ENCODE peak calls at places on chromosomes 13 and 19, in four cellular contexts. T, U, D and E are unnamed samples.

GRCh38 chr19:34667349-34668076 is 9.4 kb downstream of the SCGB2B2 start:
- DNase-seq in U (no peak), T (peak), D (no peak), E (no peak)

GRCh38 chr19:12163841-12164240 is 945 bp downstream of the ZNF136 start:
- DNase-seq in T (peak), D (peak), U (no peak), E (no peak)

GRCh38 chr13:99984134-99984462 is 2.5 kb downstream of the ZIC2 start:
- DNase-seq in T (no peak), U (no peak), D (peak), E (no peak)

GRCh38 chr13:101757446-101758039 is 305.1 kb downstream of the ITGBL1 start:
- DNase-seq in D (peak), U (no peak), T (no peak), E (peak)

GRCh38 chr19:56071151-56071550 is 49.9 kb downstream of the ZNF787 start:
- DNase-seq in T (peak), U (no peak), D (peak), E (no peak)

GRCh38 chr19:38545596-38545995 is 72.2 kb downstream of the MAP4K1 start:
- DNase-seq in T (no peak), U (no peak), D (no peak), E (no peak)

GRCh38 chr19:50565984-50566903 is 2.0 kb downstream of the LRRC4B start:
- DNase-seq in U (no peak), D (no peak), T (no peak), E (no peak)

GRCh38 chr13:100234524-100235136 is 145.7 kb downstream of the PCCA start:
- DNase-seq in U (no peak), D (no peak), T (no peak), E (peak)

GRCh38 chr19:10863107-10863700 is 8.1 kb upstream of the CARM1 start:
- DNase-seq in U (no peak), D (no peak), T (peak), E (no peak)

GRCh38 chr13:32234914-32235313 is 80.2 kb downstream of the ZAR1L start:
- DNase-seq in U (no peak), T (no peak), D (no peak), E (no peak)

GRCh38 chr13:27516103-27516502 is 65.7 kb upstream of the MTIF3 start:
- DNase-seq in D (no peak), U (no peak), T (no peak), E (no peak)

GRCh38 chr19:2711937-2712205 is 9.3 kb downstream of the DIRAS1 start:
- DNase-seq in D (no peak), T (no peak), U (no peak), E (no peak)

GRCh38 chr19:36142046-36142445 is 2.2 kb downstream of the CAPNS1 start:
- DNase-seq in D (no peak), T (no peak), U (no peak), E (no peak)

GRCh38 chr13:113647351-113648217 is 10.4 kb downstream of the ATP4B start:
- DNase-seq in U (no peak), D (peak), T (no peak), E (peak)

GRCh38 chr13:113650275-113650674 is 7.7 kb downstream of the ATP4B start:
- DNase-seq in U (no peak), T (no peak), D (no peak), E (no peak)

GRCh38 chr13:113650731-113651148 is 7.3 kb downstream of the ATP4B start:
- DNase-seq in T (no peak), D (no peak), U (no peak), E (no peak)

GRCh38 chr13:113648218-113648615 is 9.8 kb downstream of the ATP4B start:
- DNase-seq in U (no peak), D (no peak), T (no peak), E (no peak)

GRCh38 chr13:113649212-113649611 is 8.8 kb downstream of the ATP4B start:
- DNase-seq in T (no peak), U (no peak), D (no peak), E (no peak)
- TF ChIP-seq RFX5 in T (no peak), U (no peak), D (no peak), E (no peak)

DNA sequence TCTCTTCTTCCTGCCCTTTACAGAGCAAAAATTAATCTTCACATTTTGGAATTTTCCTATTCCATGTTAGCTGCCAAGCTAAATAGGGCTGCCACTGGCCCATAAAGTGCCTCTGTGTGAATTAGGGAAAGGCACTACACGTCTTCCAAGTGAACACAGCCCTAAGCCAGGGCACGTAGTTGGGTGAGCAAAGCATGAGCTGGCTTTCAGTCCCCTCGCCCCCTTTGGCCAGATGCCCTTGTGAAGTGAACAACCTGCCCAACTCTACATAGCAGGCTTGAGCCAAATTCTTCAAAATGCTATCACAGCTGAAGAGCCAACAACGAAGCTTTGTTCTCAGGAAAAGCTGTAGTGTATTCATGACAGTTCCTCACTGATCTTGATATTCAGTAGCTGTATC is 213.1 kb downstream of the OXGR1 start:
- DNase-seq in U (no peak), D (no peak), T (no peak), E (no peak)
- TF ChIP-seq RFX5 in U (no peak), D (no peak), T (no peak), E (no peak)

GRCh38 chr13:87536499-87536898 is 134.7 kb upstream of the SLITRK5 start:
- DNase-seq in T (no peak), D (no peak), U (no peak), E (no peak)
- TF ChIP-seq RFX5 in T (no peak), D (no peak), U (no peak), E (no peak)

DNA sequence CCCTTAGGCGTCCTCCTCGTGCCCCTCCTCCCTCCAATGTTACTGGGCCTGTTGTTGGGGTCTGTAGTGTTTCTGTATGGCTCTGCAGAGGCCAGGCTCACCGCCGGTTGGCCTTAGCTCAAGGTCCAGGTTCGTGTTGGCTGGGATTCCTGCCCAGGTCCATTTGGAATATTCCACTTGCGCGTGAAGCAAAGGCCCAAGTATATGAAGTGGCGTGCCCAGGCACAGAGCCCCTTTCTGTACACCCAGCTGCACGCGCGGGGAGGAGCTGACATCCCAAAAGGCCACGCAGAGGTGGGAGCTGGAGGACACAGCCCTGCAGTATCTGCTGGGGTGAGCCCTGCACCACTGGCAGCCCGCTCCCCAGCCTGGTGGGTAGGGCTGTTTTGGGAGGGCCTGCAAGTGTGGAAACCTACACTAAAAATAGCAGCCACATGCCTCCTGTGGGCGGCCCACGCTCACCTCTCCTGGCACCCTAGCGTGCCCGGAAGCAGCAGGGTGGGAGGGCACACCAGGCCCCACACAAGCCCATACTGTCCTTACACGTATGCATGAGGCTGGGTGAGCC is 30.2 kb downstream of the CRTC1 start:
- DNase-seq in D (no peak), T (no peak), U (no peak), E (no peak)
- TF ChIP-seq RFX5 in D (no peak), T (no peak), U (no peak), E (no peak)

DNA sequence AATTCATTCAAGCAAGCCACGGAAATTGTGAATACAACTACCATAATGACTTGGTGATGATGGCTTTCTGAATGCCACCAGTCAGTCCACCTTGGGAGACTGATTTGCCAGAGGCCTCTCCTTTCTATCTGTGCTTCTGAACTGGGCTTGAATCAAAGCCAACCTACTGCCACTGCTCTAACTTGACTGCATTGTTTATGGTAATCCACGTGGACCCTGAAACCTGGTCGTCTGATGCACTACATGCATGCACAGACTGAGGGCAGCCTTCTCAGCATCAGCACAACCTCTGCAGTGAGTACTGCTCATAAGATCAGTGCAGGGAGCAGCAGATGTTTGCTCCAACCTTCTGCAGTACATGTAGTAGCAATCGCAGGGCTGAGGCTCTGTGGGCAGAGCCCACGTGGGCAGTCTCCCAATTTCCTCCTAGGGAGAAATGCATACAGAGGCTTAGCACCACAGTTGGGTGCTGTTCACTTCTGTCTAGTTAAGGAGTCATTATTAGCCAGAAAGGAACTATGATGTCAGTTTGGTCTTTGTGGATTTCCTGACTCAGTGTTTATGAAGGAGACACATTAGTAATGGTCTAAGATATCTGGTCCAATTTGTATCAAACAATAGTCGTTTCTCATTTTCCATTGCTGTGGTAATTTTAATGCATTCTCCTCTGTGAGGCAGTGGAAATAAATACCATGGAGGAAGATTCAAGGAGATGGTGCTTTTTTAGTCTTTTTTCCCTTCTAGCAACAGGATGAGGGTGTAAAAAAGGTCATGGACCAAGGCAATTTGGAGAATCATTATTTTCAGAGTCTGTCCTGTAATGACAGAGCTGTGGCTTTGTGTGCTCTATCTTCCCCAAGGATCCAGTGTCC is 82.5 kb downstream of the AKAP11 start:
- DNase-seq in T (no peak), U (no peak), D (no peak), E (no peak)
- TF ChIP-seq RFX5 in T (no peak), U (no peak), D (no peak), E (no peak)

GRCh38 chr13:20773194-20774080 is at the start of gene EEF1AKMT1:
- DNase-seq in U (peak), T (peak), D (peak), E (peak)
- TF ChIP-seq RFX5 in U (no peak), T (no peak), D (no peak), E (no peak)

GRCh38 chr19:1492474-1493006 is 1.6 kb downstream of the REEP6 start:
- DNase-seq in D (no peak), T (no peak), U (no peak), E (no peak)
- TF ChIP-seq RFX5 in D (no peak), T (no peak), U (no peak), E (no peak)

GRCh38 chr13:64276232-64276631 is 2860.6 kb upstream of the PCDH20 start:
- DNase-seq in D (no peak), U (no peak), T (no peak), E (no peak)
- TF ChIP-seq RFX5 in D (no peak), U (no peak), T (no peak), E (no peak)

DNA sequence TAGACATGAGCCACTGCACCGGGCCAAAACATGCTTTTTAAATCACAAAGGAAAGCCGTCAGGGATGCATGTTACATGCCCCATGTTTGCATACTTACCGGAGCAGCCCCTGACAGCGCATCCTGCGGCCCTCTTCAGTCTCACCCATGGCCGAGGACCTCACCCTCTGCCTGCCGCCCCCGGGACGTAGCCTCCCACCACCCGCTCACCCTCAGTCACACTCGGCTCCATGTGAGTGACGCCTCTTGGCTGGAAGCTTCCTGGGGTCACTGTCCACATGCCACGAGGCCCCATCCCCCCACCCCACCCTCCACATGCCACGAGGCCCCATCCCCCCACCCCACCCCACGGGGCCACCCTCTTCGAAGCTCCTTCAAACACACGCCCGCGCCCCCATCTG is 46.1 kb upstream of the SPACA7 start:
- DNase-seq in D (no peak), T (no peak), U (no peak), E (no peak)
- TF ChIP-seq RFX5 in D (no peak), T (no peak), U (no peak), E (no peak)